ENCODE peak calls at places on chromosomes 13 and 19, in six cellular contexts. S is GM23248, T is heart left ventricle, C is MM.1S, X is IMR-90, W is mesenchymal stem cell. I is an unnamed sample.

GRCh38 chr13:42762251-42762650 is 19.1 kb upstream of the FAM216B start:
- DNase-seq in S (no peak), T (no peak), C (no peak), W (peak; percentile 35), X (peak; percentile 54), I (no peak)

GRCh38 chr13:98675837-98676236 is 76.6 kb downstream of the SLC15A1 start:
- DNase-seq in X (no peak), S (no peak), T (no peak), W (no peak), C (no peak), I (no peak)

GRCh38 chr13:81480634-81481033 is 1139.7 kb upstream of the SPRY2 start:
- DNase-seq in W (no peak), X (no peak), T (no peak), S (no peak), C (no peak), I (no peak)

GRCh38 chr13:99072941-99073340 is 95.1 kb upstream of the DOCK9 start:
- DNase-seq in W (no peak), T (no peak), C (no peak), S (no peak), X (no peak), I (no peak)

GRCh38 chr19:39582442-39582841 is 19.9 kb upstream of the LGALS13 start:
- DNase-seq in C (no peak), W (no peak), T (no peak), X (no peak), S (no peak), I (no peak)

GRCh38 chr19:47542030-47542475 is 27.2 kb upstream of the NAPA start:
- DNase-seq in T (no peak), S (peak; percentile 71), X (peak; percentile 59), W (peak; percentile 91), C (no peak), I (no peak)

GRCh38 chr19:2613507-2614295 is 88.8 kb downstream of the GNG7 start:
- DNase-seq in C (peak; percentile 74), X (peak; percentile 12), W (peak; percentile 45), T (peak; percentile 73), S (peak; percentile 71), I (peak; percentile 50)

GRCh38 chr13:76383671-76384461 is 502.3 kb downstream of the KCTD12 start:
- DNase-seq in W (peak; percentile 99), S (peak; percentile 87), C (no peak), X (peak; percentile 94), T (no peak), I (no peak)

GRCh38 chr13:34469212-34469983 is 472.7 kb upstream of the NBEA start:
- DNase-seq in S (no peak), X (no peak), W (peak; percentile 13), C (no peak), T (no peak), I (no peak)

GRCh38 chr13:60754211-60754610 is 357.2 kb downstream of the TDRD3 start:
- DNase-seq in S (no peak), C (no peak), T (no peak), X (no peak), W (no peak), I (no peak)

GRCh38 chr19:14127929-14128509 is 8.4 kb downstream of the ASF1B start:
- DNase-seq in S (no peak), W (no peak), T (no peak), C (peak; percentile 75), X (no peak), I (no peak)

GRCh38 chr13:44732503-44733098 is 156.5 kb upstream of the TSC22D1 start:
- DNase-seq in W (no peak), T (no peak), X (no peak), C (no peak), S (no peak), I (no peak)

GRCh38 chr13:73704587-73704986 is 429.6 kb downstream of the KLF12 start:
- DNase-seq in X (no peak), C (peak; percentile 75), T (no peak), W (no peak), S (no peak), I (no peak)

GRCh38 chr13:103799028-103799427 is 732.8 kb upstream of the SLC10A2 start:
- DNase-seq in S (no peak), W (no peak), T (no peak), C (no peak), X (no peak), I (no peak)

GRCh38 chr13:90700340-90700739 is 647.1 kb upstream of the MIR17HG start:
- DNase-seq in T (no peak), W (no peak), C (no peak), S (no peak), X (no peak), I (no peak)

GRCh38 chr13:94712812-94713555 is 639 bp upstream of the SOX21 start:
- DNase-seq in S (peak; percentile 70), W (peak; percentile 56), T (no peak), C (no peak), X (peak; percentile 46), I (no peak)

GRCh38 chr13:99191900-99192399 is 8.7 kb upstream of the UBAC2 start:
- DNase-seq in C (no peak), T (no peak), S (peak; percentile 64), X (peak; percentile 74), W (no peak), I (no peak)

GRCh38 chr13:105139380-105140285 is 1395.8 kb downstream of the EFNB2 start:
- DNase-seq in C (peak; percentile 91), T (peak; percentile 58), S (no peak), W (peak; percentile 8), X (peak; percentile 62), I (peak; percentile 59)

GRCh38 chr13:113532156-113532806 is 41.8 kb upstream of the DCUN1D2 start:
- DNase-seq in S (no peak), X (peak; percentile 31), C (no peak), T (no peak), W (no peak), I (no peak)

GRCh38 chr19:18205180-18205915 is 1.5 kb upstream of the RAB3A start:
- DNase-seq in S (peak; percentile 92), C (peak; percentile 80), W (peak; percentile 91), X (peak; percentile 89), T (peak; percentile 91), I (peak; percentile 28)

GRCh38 chr13:109275848-109276247 is 510.5 kb downstream of the IRS2 start:
- DNase-seq in W (peak; percentile 47), T (no peak), X (no peak), S (peak; percentile 33), C (no peak), I (no peak)

GRCh38 chr19:51295382-51296126 is 15.9 kb upstream of the IGLON5 start:
- DNase-seq in W (no peak), S (no peak), T (no peak), X (no peak), C (no peak), I (no peak)

GRCh38 chr13:97975280-97975850 is 21.9 kb downstream of the IPO5 start:
- DNase-seq in T (no peak), X (no peak), C (no peak), W (no peak), S (no peak), I (no peak)

GRCh38 chr19:51742736-51743288 is 8.9 kb downstream of the FPR1 start:
- DNase-seq in T (no peak), C (no peak), W (no peak), X (no peak), S (peak; percentile 54), I (no peak)

GRCh38 chr13:44241638-44242037 is 132.0 kb upstream of the SERP2 start:
- DNase-seq in C (no peak), S (no peak), X (no peak), W (no peak), T (no peak), I (no peak)

GRCh38 chr13:36129539-36129938 is 1.6 kb downstream of the DCLK1 start:
- DNase-seq in W (no peak), T (no peak), S (no peak), X (no peak), C (no peak), I (no peak)

GRCh38 chr19:47081095-47081494 is 32.5 kb downstream of the ZC3H4 start:
- DNase-seq in W (no peak), X (no peak), C (no peak), S (peak; percentile 26), T (no peak), I (no peak)

GRCh38 chr13:21385710-21386109 is 73.4 kb downstream of the ZDHHC20 start:
- DNase-seq in S (no peak), W (no peak), T (no peak), C (no peak), X (no peak), I (no peak)

GRCh38 chr19:44176590-44176989 is 11.7 kb downstream of the ZNF226 start:
- DNase-seq in X (no peak), S (no peak), C (no peak), W (peak; percentile 5), T (no peak), I (no peak)

GRCh38 chr19:44180968-44181367 is 16.1 kb downstream of the ZNF226 start:
- DNase-seq in C (no peak), T (no peak), X (no peak), S (no peak), W (no peak), I (no peak)

GRCh38 chr19:44182145-44182544 is 17.2 kb downstream of the ZNF226 start:
- DNase-seq in W (no peak), S (no peak), C (no peak), X (no peak), T (no peak), I (no peak)
- H3K27ac ChIP-seq in W (no peak overlapping the region), S (no peak overlapping the region), C (no peak overlapping the region), X (no peak overlapping the region), T (no peak overlapping the region), I (no peak overlapping the region)

GRCh38 chr19:15532779-15533521 is 24.6 kb downstream of the CYP4F22 start:
- DNase-seq in T (no peak), C (no peak), W (no peak), S (peak; percentile 58), X (no peak), I (no peak)
- H3K27me3 ChIP-seq in T (peaks cover 6% of the 10 kb centered on the region), C (peaks cover 70% of the 10 kb centered on the region), W (no peaks in the 10 kb centered on the region), S (no peaks in the 10 kb centered on the region), X (no peaks in the 10 kb centered on the region), I (no peaks in the 10 kb centered on the region)

GRCh38 chr19:12841094-12841493 is 2.8 kb downstream of the MAST1 start:
- DNase-seq in X (peak; percentile 20), W (peak; percentile 38), C (no peak), S (peak; percentile 45), T (no peak), I (no peak)
- H3K4me3 ChIP-seq in X (peak overlapping the region; percentile 7), W (peak overlapping the region; percentile 57), C (no peak overlapping the region), S (peak overlapping the region; percentile 55), T (peak overlapping the region; percentile 29), I (no peak overlapping the region)

GRCh38 chr13:30143671-30144400 is 163.5 kb downstream of the KATNAL1 start:
- DNase-seq in W (peak; percentile 88), C (peak; percentile 8), X (peak; percentile 81), T (no peak), S (peak; percentile 85), I (no peak)
- H3K27ac ChIP-seq in W (peak overlapping the region; percentile 89), C (no peak overlapping the region), X (peak overlapping the region; percentile 97), T (no peak overlapping the region), S (peak overlapping the region; percentile 86), I (no peak overlapping the region)

I was measured in naive thymus-derived CD4-positive, alpha-beta T cell.